ENCODE peak calls at places on chromosomes 13 and 19, in eight cellular contexts. S, X, U, P, I, Y, J and K are unnamed samples.

GRCh38 chr13:76389321-76389720 is 496.9 kb downstream of the KCTD12 start:
- DNase-seq in S (no peak), X (no peak), U (no peak), P (peak; percentile 78), I (no peak), Y (no peak), J (no peak), K (no peak)

GRCh38 chr13:25468330-25469178 is 96.8 kb downstream of the ATP8A2 start:
- DNase-seq in S (no peak), X (no peak), U (peak; percentile 54), P (no peak), I (peak; percentile 20), Y (no peak), J (no peak), K (peak; percentile 1)

GRCh38 chr13:95160112-95160906 is 140.9 kb downstream of the ABCC4 start:
- DNase-seq in S (no peak), X (no peak), U (peak; percentile 57), P (peak; percentile 55), I (peak; percentile 52), Y (no peak), J (no peak), K (peak; percentile 83)

GRCh38 chr13:89784161-89784809 is 1563.2 kb upstream of the MIR17HG start:
- DNase-seq in S (no peak), X (no peak), U (no peak), P (no peak), I (no peak), Y (peak; percentile 33), J (no peak), K (no peak)

GRCh38 chr19:48568345-48568886 is 16.4 kb downstream of the SULT2B1 start:
- DNase-seq in S (peak; percentile 77), X (peak; percentile 87), U (peak; percentile 91), P (peak; percentile 85), I (peak; percentile 85), Y (peak; percentile 92), J (no peak), K (peak; percentile 93)

GRCh38 chr19:47723573-47723923 is 10.3 kb downstream of the EHD2 start:
- DNase-seq in S (peak; percentile 69), X (peak; percentile 65), U (peak; percentile 93), P (peak; percentile 80), I (peak; percentile 92), Y (peak; percentile 89), J (peak; percentile 92), K (peak; percentile 92)

GRCh38 chr19:33247441-33247819 is 21.8 kb upstream of the SLC7A10 start:
- DNase-seq in S (no peak), X (no peak), U (no peak), P (no peak), I (no peak), Y (no peak), J (no peak), K (no peak)

GRCh38 chr13:46354143-46355087 is 32.6 kb downstream of the RUBCNL start:
- DNase-seq in S (no peak), X (no peak), U (peak; percentile 97), P (peak; percentile 83), I (peak; percentile 97), Y (no peak), J (peak; percentile 33), K (peak; percentile 90)

GRCh38 chr13:30857018-30857417 is 49.1 kb upstream of the MEDAG start:
- DNase-seq in S (no peak), X (no peak), U (no peak), P (no peak), I (no peak), Y (no peak), J (no peak), K (no peak)

GRCh38 chr19:27736225-27736624 is 1476.7 kb downstream of the UQCRFS1 start:
- DNase-seq in S (no peak), X (no peak), U (no peak), P (no peak), I (no peak), Y (no peak), J (no peak), K (no peak)

GRCh38 chr19:52993342-52994178 is 20.2 kb upstream of the ERVV-1 start:
- DNase-seq in S (peak; percentile 80), X (peak; percentile 75), U (peak; percentile 72), P (peak; percentile 53), I (peak; percentile 58), Y (peak; percentile 86), J (peak; percentile 86), K (peak; percentile 86)

DNA sequence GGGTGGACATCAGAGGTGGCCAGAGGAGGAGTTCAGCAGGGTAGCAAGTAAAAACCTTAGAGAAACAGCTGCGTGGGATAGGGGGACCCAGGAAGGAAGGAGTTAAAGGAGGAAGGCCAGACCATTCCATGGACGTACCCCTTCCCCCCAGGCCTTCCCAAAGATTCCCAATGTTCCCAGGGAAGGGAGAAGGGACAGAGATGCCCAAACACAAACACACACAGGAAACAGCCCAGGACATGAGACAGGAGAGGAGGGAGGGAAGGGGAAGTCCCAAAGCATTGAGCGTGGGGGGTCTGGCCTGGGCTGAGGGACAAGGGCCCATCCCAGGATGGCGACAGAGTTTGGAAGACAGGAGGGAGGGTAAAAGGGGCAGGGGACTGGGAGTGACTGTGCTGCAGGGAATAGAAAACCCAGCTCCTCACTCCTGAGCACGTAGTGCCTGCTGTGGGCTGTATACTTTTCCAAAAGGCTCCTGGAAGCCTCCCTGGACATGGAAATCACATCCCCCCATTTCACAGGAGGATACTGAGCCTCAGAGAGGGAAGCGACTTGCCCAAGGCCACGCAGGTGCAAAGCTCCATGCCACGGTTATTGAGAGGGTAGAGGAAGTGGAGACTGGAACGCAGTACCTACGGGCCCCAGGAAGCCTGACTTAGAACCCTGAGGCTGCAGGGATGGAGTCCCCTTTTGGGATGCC is 1.1 kb downstream of the SYDE1 start:
- DNase-seq in S (no peak), X (no peak), U (no peak), P (no peak), I (no peak), Y (peak; percentile 50), J (no peak), K (peak; percentile 21)
- H3K4me3 ChIP-seq in S (peak overlapping the region; percentile 91), X (peak overlapping the region; percentile 91), U (peak overlapping the region; percentile 83), P (no peak overlapping the region), I (peak overlapping the region; percentile 66), Y (peak overlapping the region; percentile 92), J (no peak overlapping the region), K (peak overlapping the region; percentile 79)

DNA sequence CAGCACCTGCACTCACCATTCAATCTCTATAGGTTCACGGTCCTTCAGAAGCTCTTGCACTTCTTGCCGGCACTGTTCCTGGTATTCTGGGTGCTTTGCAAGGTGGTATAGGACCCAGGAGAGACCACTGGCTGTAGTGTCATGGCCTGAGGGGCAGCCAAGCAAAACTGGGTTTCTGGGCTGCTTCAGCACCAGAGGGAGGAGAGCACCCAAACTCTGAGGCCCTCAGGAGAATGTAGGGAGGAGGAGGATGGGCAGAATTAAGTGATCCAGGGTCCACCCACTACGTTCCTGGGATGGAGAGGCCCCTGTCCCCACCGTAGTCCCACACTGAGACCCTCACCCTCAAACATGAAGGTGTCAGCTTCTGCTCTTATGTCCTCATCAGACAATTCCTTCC is 12.3 kb downstream of the CYP4F11 start:
- DNase-seq in S (no peak), X (no peak), U (no peak), P (no peak), I (no peak), Y (no peak), J (no peak), K (no peak)
- H3K4me3 ChIP-seq in S (no peak overlapping the region), X (no peak overlapping the region), U (no peak overlapping the region), P (no peak overlapping the region), I (no peak overlapping the region), Y (no peak overlapping the region), J (no peak overlapping the region), K (no peak overlapping the region)

DNA sequence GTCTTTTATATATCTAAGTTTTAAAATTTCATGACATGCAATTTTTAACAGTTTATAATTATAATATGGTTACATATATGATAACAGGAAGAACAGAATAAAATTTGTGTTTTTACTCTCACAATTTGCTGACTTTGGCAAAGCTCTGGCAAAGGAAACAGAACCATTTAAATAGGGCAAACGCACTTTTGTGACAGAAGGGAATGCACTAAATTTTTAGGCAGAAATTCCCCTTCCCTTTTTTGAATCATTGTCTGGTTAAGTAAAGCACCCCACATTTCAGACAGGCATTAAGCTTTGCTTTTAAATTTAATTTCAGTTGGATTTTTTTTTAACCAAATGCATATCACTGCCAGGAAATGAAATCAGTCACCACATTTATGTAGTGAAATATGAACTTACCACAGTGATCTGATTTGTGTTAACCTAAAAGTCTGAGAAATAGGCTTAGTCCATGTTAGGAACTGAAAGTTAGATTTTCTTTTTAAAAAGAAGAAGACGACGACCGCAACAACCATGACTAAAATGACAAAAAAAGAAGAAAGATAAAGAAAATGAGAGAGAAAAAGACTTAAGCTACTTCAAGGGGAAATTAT is 10.8 kb downstream of the GPR183 start:
- DNase-seq in S (no peak), X (no peak), U (peak; percentile 31), P (no peak), I (no peak), Y (no peak), J (no peak), K (no peak)
- H3K4me3 ChIP-seq in S (no peak overlapping the region), X (no peak overlapping the region), U (no peak overlapping the region), P (no peak overlapping the region), I (no peak overlapping the region), Y (no peak overlapping the region), J (no peak overlapping the region), K (no peak overlapping the region)

GRCh38 chr13:52600666-52601065 is 41.6 kb upstream of the HNRNPA1L2 start:
- DNase-seq in S (no peak), X (no peak), U (no peak), P (no peak), I (no peak), Y (no peak), J (no peak), K (peak; percentile 14)
- H3K4me3 ChIP-seq in S (peak overlapping the region; percentile 74), X (peak overlapping the region; percentile 83), U (no peak overlapping the region), P (peak overlapping the region; percentile 56), I (peak overlapping the region; percentile 57), Y (peak overlapping the region; percentile 5), J (no peak overlapping the region), K (peak overlapping the region; percentile 48)

GRCh38 chr13:42380420-42381164 is 108.6 kb downstream of the AKAP11 start:
- DNase-seq in S (no peak), X (no peak), U (no peak), P (no peak), I (no peak), Y (no peak), J (peak; percentile 23), K (no peak)

GRCh38 chr13:42379241-42379640 is 107.3 kb downstream of the AKAP11 start:
- DNase-seq in S (no peak), X (no peak), U (no peak), P (no peak), I (no peak), Y (no peak), J (no peak), K (no peak)

GRCh38 chr13:42377640-42378382 is 105.9 kb downstream of the AKAP11 start:
- DNase-seq in S (no peak), X (no peak), U (no peak), P (no peak), I (no peak), Y (no peak), J (no peak), K (no peak)

GRCh38 chr13:42381165-42381425 is 109.1 kb downstream of the AKAP11 start:
- DNase-seq in S (no peak), X (no peak), U (no peak), P (no peak), I (no peak), Y (no peak), J (no peak), K (no peak)

GRCh38 chr13:42378383-42378780 is 106.4 kb downstream of the AKAP11 start:
- DNase-seq in S (no peak), X (no peak), U (no peak), P (no peak), I (no peak), Y (no peak), J (no peak), K (no peak)
- H3K4me3 ChIP-seq in S (no peak overlapping the region), X (no peak overlapping the region), U (no peak overlapping the region), P (no peak overlapping the region), I (no peak overlapping the region), Y (no peak overlapping the region), J (no peak overlapping the region), K (no peak overlapping the region)